ENCODE peak calls at places on chromosomes 5 and 9, in seven cellular contexts. S is aorta, T is IMR-90, M is ovary, Y is endothelial cell of umbilical vein, Z is thyroid gland, K is lung. E is an unnamed sample. For H3K36me3, the result is how much of the 10 kb centered on the place peaks cover.

GRCh38 chr5:117394506-117395157 is 820.0 kb upstream of the SEMA6A start:
- DNase-seq in S (no peak), T (no peak), M (no peak), Y (no peak), Z (no peak), K (no peak), E (no peak)

GRCh38 chr9:19493174-19493811 is 84.5 kb downstream of the ACER2 start:
- DNase-seq in S (peak), T (peak), M (peak), Y (peak), Z (peak), K (peak), E (peak)

GRCh38 chr5:175015028-175015427 is 290.6 kb downstream of the MSX2 start:
- DNase-seq in S (no peak), T (no peak), M (no peak), Y (no peak), Z (no peak), K (no peak), E (no peak)

GRCh38 chr5:130526708-130527107 is 622.4 kb downstream of the CHSY3 start:
- DNase-seq in S (no peak), T (no peak), M (no peak), Y (no peak), Z (no peak), K (peak), E (peak)

GRCh38 chr9:70480405-70480980 is 66.0 kb upstream of the KLF9 start:
- DNase-seq in S (peak), T (peak), M (peak), Y (peak), Z (peak), K (peak), E (peak)

GRCh38 chr5:90421136-90421535 is 11.6 kb upstream of the CETN3 start:
- DNase-seq in S (no peak), T (peak), M (no peak), Y (peak), Z (peak), K (no peak), E (no peak)

GRCh38 chr5:126512451-126512850 is 82.6 kb downstream of the ALDH7A1 start:
- DNase-seq in S (no peak), T (no peak), M (no peak), Y (no peak), Z (no peak), K (no peak), E (no peak)

GRCh38 chr9:83445703-83446102 is 92.5 kb downstream of the FRMD3 start:
- DNase-seq in S (no peak), T (no peak), M (no peak), Y (no peak), Z (no peak), K (no peak), E (no peak)

GRCh38 chr9:121277518-121278275 is 9.7 kb downstream of the GSN start:
- DNase-seq in S (no peak), T (peak), M (no peak), Y (no peak), Z (no peak), K (no peak), E (peak)

GRCh38 chr5:174503461-174504265 is 220.7 kb upstream of the MSX2 start:
- DNase-seq in S (no peak), T (peak), M (no peak), Y (peak), Z (no peak), K (no peak), E (no peak)

GRCh38 chr5:27220752-27221151 is 182.4 kb upstream of the CDH9 start:
- DNase-seq in S (no peak), T (no peak), M (no peak), Y (no peak), Z (no peak), K (no peak), E (no peak)

GRCh38 chr5:127870914-127871313 is 167.7 kb downstream of the CCDC192 start:
- DNase-seq in S (peak), T (no peak), M (peak), Y (peak), Z (peak), K (peak), E (no peak)

GRCh38 chr5:18281947-18282557 is 647.8 kb downstream of the TAF11L14 start:
- DNase-seq in S (no peak), T (peak), M (no peak), Y (peak), Z (no peak), K (no peak), E (peak)

GRCh38 chr5:72634444-72634843 is 127.2 kb upstream of the ZNF366 start:
- DNase-seq in S (no peak), T (peak), M (no peak), Y (peak), Z (no peak), K (no peak), E (no peak)

GRCh38 chr5:54524082-54524481 is 6.5 kb downstream of the SNX18 start:
- DNase-seq in S (no peak), T (no peak), M (no peak), Y (no peak), Z (no peak), K (no peak), E (no peak)

GRCh38 chr9:14262836-14263235 is 51.1 kb downstream of the NFIB start:
- DNase-seq in S (no peak), T (no peak), M (no peak), Y (no peak), Z (no peak), K (no peak), E (no peak)

GRCh38 chr9:16236326-16236725 is 634.1 kb downstream of the BNC2 start:
- DNase-seq in S (no peak), T (peak), M (no peak), Y (no peak), Z (no peak), K (no peak), E (peak)

GRCh38 chr5:102794677-102795331 is 39.7 kb downstream of the PAM start:
- DNase-seq in S (no peak), T (no peak), M (no peak), Y (no peak), Z (no peak), K (no peak), E (no peak)

GRCh38 chr5:122177162-122177561 is 47.8 kb downstream of the ZNF474 start:
- DNase-seq in S (no peak), T (no peak), M (no peak), Y (no peak), Z (no peak), K (no peak), E (no peak)

GRCh38 chr5:31378838-31379237 is 153.1 kb downstream of the DROSHA start:
- DNase-seq in S (no peak), T (peak), M (no peak), Y (no peak), Z (no peak), K (no peak), E (peak)

GRCh38 chr5:170154297-170154696 is 48.6 kb downstream of the FOXI1 start:
- DNase-seq in S (no peak), T (no peak), M (no peak), Y (no peak), Z (no peak), K (no peak), E (no peak)

GRCh38 chr9:112869917-112870316 is 20.8 kb downstream of the SLC46A2 start:
- DNase-seq in S (peak), T (no peak), M (no peak), Y (no peak), Z (no peak), K (no peak), E (no peak)

GRCh38 chr5:121573844-121574243 is 277.8 kb upstream of the FTMT start:
- DNase-seq in S (no peak), T (no peak), M (no peak), Y (no peak), Z (no peak), K (no peak), E (no peak)

GRCh38 chr5:148381906-148382305 is 1.9 kb upstream of the FBXO38 start:
- DNase-seq in S (no peak), T (no peak), M (no peak), Y (no peak), Z (no peak), K (no peak), E (no peak)

GRCh38 chr9:96009690-96010477 is 134.4 kb downstream of the ERCC6L2 start:
- DNase-seq in S (no peak), T (no peak), M (no peak), Y (no peak), Z (no peak), K (no peak), E (peak)
- H3K27ac ChIP-seq in S (no peak), T (no peak), M (no peak), Y (no peak), Z (no peak), K (no peak), E (no peak)

GRCh38 chr5:14802541-14802940 is 69.0 kb downstream of the ANKH start:
- DNase-seq in S (no peak), T (no peak), M (no peak), Y (no peak), Z (no peak), K (no peak), E (no peak)
- H3K36me3 ChIP-seq in S (under half), T (under half), M (under half), Y (under half), Z (under half), K (under half), E (under half)

GRCh38 chr9:106023455-106023854 is 329.1 kb downstream of the TMEM38B start:
- DNase-seq in S (no peak), T (no peak), M (no peak), Y (no peak), Z (no peak), K (no peak), E (no peak)

GRCh38 chr9:106019017-106019692 is 324.8 kb downstream of the TMEM38B start:
- DNase-seq in S (no peak), T (no peak), M (peak), Y (no peak), Z (peak), K (no peak), E (no peak)

GRCh38 chr9:106025449-106025848 is 331.1 kb downstream of the TMEM38B start:
- DNase-seq in S (no peak), T (no peak), M (no peak), Y (no peak), Z (no peak), K (no peak), E (no peak)

GRCh38 chr9:106017198-106017740 is 322.9 kb downstream of the TMEM38B start:
- DNase-seq in S (no peak), T (no peak), M (no peak), Y (no peak), Z (no peak), K (no peak), E (no peak)

DNA sequence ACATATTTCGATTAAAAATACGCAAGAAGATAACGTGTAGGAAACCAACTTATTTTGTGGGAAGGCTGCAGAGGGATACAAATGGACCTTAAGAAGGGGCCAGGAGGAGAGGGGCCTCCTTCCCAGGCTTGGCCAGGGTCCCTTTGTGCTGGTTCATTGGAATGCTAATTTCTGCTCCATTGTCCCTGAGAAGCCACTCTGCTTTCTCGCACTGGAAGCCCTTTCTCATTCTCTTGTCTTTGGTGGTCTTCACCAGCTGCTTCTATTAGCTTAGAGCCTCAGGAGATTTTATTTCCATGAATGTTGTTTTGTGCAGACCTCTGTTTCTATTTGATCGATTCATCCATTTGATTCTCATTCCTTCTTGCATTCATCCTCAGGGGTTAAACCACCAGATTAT is 325.4 kb downstream of the TMEM38B start:
- DNase-seq in S (no peak), T (no peak), M (no peak), Y (no peak), Z (no peak), K (no peak), E (no peak)
- H3K4me3 ChIP-seq in S (no peak), T (no peak), M (no peak), Y (no peak), Z (no peak), K (no peak), E (no peak)

DNA sequence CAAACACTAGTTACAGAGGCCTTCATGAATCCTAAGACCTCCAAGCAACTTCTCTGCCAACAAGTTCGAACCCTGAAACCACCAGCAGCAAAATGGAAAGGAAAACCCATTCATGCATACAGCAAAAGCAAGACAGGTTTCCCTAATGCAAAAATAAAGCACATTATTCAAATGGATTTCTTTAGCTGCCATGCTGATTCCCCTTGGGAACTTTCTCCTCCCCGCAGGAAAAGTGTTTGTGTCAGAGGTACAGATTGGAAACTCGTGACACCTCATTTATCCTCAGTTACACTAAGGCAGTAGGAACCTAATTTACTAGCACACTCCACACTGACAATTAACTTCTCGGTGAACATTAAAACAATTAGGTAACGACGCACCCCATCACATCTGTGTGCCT is 63.4 kb downstream of the TLE1 start:
- DNase-seq in S (no peak), T (no peak), M (no peak), Y (no peak), Z (no peak), K (no peak), E (no peak)
- H3K27ac ChIP-seq in S (no peak), T (no peak), M (no peak), Y (no peak), Z (no peak), K (no peak), E (no peak)

E was measured in brain microvascular endothelial cell.